ENCODE peak calls at places on chromosomes 7 and 10, in five cellular contexts. J is sigmoid colon, S is AG04450, R is psoas muscle, C is cardiac muscle cell. L is an unnamed sample.
A peak's percentile ranks its signal among the peaks of the same experiment; 100 is the strongest.

GRCh38 chr10:130371686-130372085 is 235.5 kb downstream of the GLRX3 start:
- DNase-seq in J (peak; percentile 50), S (no peak), R (no peak), C (no peak), L (no peak)

GRCh38 chr10:87960230-87960629 is 96.8 kb downstream of the PTEN start:
- DNase-seq in J (no peak), S (no peak), R (no peak), C (no peak), L (no peak)

GRCh38 chr10:80985105-80985504 is 447.4 kb downstream of the SH2D4B start:
- DNase-seq in J (no peak), S (no peak), R (no peak), C (no peak), L (no peak)

GRCh38 chr7:116834815-116835533 is 27.4 kb upstream of the CAPZA2 start:
- DNase-seq in J (no peak), S (no peak), R (no peak), C (peak; percentile 31), L (no peak)

GRCh38 chr10:78903351-78903940 is 165.3 kb upstream of the ZMIZ1 start:
- DNase-seq in J (no peak), S (no peak), R (no peak), C (no peak), L (no peak)

GRCh38 chr7:152633504-152633903 is 42.4 kb downstream of the XRCC2 start:
- DNase-seq in J (no peak), S (no peak), R (no peak), C (no peak), L (no peak)

GRCh38 chr10:59337254-59337653 is 25.1 kb downstream of the FAM13C start:
- DNase-seq in J (peak; percentile 71), S (peak; percentile 26), R (no peak), C (peak; percentile 71), L (no peak)

GRCh38 chr10:119166564-119166963 is 1.1 kb upstream of the SFXN4 start:
- DNase-seq in J (no peak), S (no peak), R (no peak), C (no peak), L (no peak)

GRCh38 chr10:59674211-59674836 is 35.3 kb downstream of the SLC16A9 start:
- DNase-seq in J (no peak), S (no peak), R (no peak), C (peak; percentile 36), L (no peak)

GRCh38 chr10:35448687-35449662 is 112.7 kb downstream of the CCNY start:
- DNase-seq in J (peak; percentile 73), S (no peak), R (no peak), C (peak; percentile 84), L (no peak)
- H3K27ac ChIP-seq in J (peak overlapping the region; percentile 35), S (no peak overlapping the region), R (peak overlapping the region; percentile 59), C (no peak overlapping the region), L (peak overlapping the region; percentile 48)

GRCh38 chr7:66630529-66630928 is 1.8 kb downstream of the KCTD7 start:
- DNase-seq in J (no peak), S (no peak), R (no peak), C (no peak), L (no peak)

GRCh38 chr7:66627876-66628360 is 763 bp upstream of the KCTD7 start:
- DNase-seq in J (no peak), S (no peak), R (no peak), C (no peak), L (peak; percentile 57)

GRCh38 chr7:66629222-66629658 is 559 bp downstream of the KCTD7 start:
- DNase-seq in J (peak; percentile 76), S (no peak), R (no peak), C (no peak), L (peak; percentile 56)

GRCh38 chr7:66628361-66629221 is at the start of gene KCTD7:
- DNase-seq in J (peak; percentile 99), S (peak; percentile 96), R (peak; percentile 100), C (peak; percentile 99), L (peak; percentile 99)

GRCh38 chr7:66629659-66630058 is 978 bp downstream of the KCTD7 start:
- DNase-seq in J (no peak), S (no peak), R (no peak), C (no peak), L (no peak)
- H3K4me3 ChIP-seq in J (peak overlapping the region; percentile 78), S (peak overlapping the region; percentile 72), R (peak overlapping the region; percentile 87), C (peak overlapping the region; percentile 46), L (peak overlapping the region; percentile 72)

DNA sequence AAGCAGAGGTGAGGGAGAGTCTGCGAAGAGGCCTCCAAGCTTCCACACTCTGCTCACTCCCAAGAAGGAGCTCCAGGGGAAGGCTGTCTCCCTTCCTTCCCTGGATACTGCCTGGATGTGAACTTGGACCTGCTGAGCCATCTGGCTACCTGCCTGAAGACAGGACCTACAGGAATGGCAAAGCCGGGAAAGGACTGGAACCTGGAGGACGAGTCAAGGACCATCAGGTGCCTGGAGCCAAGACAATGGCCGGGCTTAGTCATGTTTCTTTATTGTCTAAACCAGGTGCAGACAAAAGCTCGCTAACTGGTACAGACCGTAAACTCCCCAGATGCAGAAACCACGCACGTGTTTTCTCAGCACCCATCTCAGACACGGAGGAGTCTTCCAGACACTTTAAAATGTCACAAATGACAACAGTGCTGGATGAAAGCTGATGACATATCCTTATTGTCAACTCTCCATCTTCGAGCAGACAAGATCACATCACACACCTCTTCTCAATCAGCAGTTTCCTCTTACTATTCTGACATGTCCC is 12.1 kb downstream of the ASB13 start:
- DNase-seq in J (no peak), S (no peak), R (no peak), C (no peak), L (no peak)
- H3K27ac ChIP-seq in J (no peak overlapping the region), S (no peak overlapping the region), R (no peak overlapping the region), C (no peak overlapping the region), L (no peak overlapping the region)

DNA sequence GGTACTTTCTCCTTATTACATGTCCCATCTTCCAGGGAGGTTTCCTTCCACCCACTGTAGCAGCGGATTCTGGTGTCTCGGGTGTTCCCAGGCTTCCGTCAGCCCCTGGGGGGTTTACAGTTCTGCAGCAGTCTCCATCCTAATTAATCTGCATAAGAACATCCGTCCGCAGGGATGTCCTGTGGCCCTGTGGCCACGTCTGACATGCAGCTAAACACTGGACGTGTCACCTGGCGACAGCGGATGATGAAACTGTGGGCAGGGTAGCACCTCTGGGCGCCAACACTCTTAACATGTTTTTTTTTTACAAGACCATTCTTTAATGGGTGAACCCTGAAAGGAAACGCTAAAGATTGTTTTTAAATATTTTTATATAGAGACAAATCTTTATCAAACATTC is 58.2 kb downstream of the DIP2C start:
- DNase-seq in J (peak; percentile 35), S (no peak), R (no peak), C (no peak), L (no peak)
- H3K4me3 ChIP-seq in J (no peak overlapping the region), S (no peak overlapping the region), R (no peak overlapping the region), C (no peak overlapping the region), L (no peak overlapping the region)

GRCh38 chr7:149369497-149369896 is 91.4 kb downstream of the ZNF777 start:
- DNase-seq in J (no peak), S (no peak), R (no peak), C (no peak), L (no peak)

GRCh38 chr7:149370790-149371189 is 90.1 kb downstream of the ZNF777 start:
- DNase-seq in J (no peak), S (no peak), R (no peak), C (no peak), L (no peak)

GRCh38 chr7:149373089-149373488 is 87.8 kb downstream of the ZNF777 start:
- DNase-seq in J (no peak), S (no peak), R (no peak), C (no peak), L (no peak)

GRCh38 chr7:149362696-149363095 is 98.2 kb downstream of the ZNF777 start:
- DNase-seq in J (no peak), S (no peak), R (no peak), C (no peak), L (no peak)

GRCh38 chr7:149367417-149367816 is 93.4 kb downstream of the ZNF777 start:
- DNase-seq in J (no peak), S (no peak), R (no peak), C (no peak), L (no peak)
- H3K27ac ChIP-seq in J (no peak overlapping the region), S (no peak overlapping the region), R (no peak overlapping the region), C (no peak overlapping the region), L (no peak overlapping the region)

GRCh38 chr10:71971769-71972555 is 7.8 kb downstream of the CHST3 start:
- DNase-seq in J (no peak), S (no peak), R (no peak), C (no peak), L (no peak)

GRCh38 chr10:71970331-71970730 is 6.1 kb downstream of the CHST3 start:
- DNase-seq in J (peak; percentile 75), S (no peak), R (peak; percentile 73), C (no peak), L (peak; percentile 60)

GRCh38 chr10:71969929-71970328 is 5.7 kb downstream of the CHST3 start:
- DNase-seq in J (no peak), S (no peak), R (no peak), C (no peak), L (no peak)

GRCh38 chr10:71971311-71971731 is 7.1 kb downstream of the CHST3 start:
- DNase-seq in J (no peak), S (no peak), R (no peak), C (no peak), L (no peak)

DNA sequence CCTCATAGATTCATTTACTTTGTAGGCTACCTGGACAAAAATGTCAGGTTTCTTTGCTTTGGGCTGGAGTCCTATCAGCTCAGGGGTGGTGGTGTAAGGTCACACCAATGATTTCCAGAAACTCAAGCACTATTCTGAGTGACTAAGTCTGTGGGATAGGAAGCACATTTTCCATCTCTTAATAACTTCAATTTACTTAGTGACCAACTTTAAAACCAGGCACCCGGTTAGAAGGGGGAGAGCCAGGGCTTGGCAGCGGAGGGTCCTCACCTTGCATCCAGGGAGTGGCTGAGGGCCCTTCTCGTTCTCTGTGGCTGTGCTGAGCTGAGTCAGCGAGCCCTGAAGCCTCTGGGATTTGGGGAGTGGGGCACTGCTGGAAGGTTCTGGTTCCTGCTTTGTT is 6.7 kb downstream of the CHST3 start:
- DNase-seq in J (peak; percentile 53), S (no peak), R (no peak), C (no peak), L (no peak)
- H3K4me3 ChIP-seq in J (no peak overlapping the region), S (no peak overlapping the region), R (no peak overlapping the region), C (no peak overlapping the region), L (no peak overlapping the region)

GRCh38 chr7:33725111-33725510 is 180.2 kb upstream of the BMPER start:
- DNase-seq in J (no peak), S (no peak), R (no peak), C (peak; percentile 53), L (no peak)

GRCh38 chr7:33725641-33726040 is 179.7 kb upstream of the BMPER start:
- DNase-seq in J (no peak), S (no peak), R (no peak), C (no peak), L (no peak)

GRCh38 chr7:33727415-33727814 is 177.9 kb upstream of the BMPER start:
- DNase-seq in J (no peak), S (no peak), R (no peak), C (no peak), L (no peak)

GRCh38 chr7:33724201-33724600 is 181.1 kb upstream of the BMPER start:
- DNase-seq in J (no peak), S (no peak), R (no peak), C (no peak), L (no peak)

DNA sequence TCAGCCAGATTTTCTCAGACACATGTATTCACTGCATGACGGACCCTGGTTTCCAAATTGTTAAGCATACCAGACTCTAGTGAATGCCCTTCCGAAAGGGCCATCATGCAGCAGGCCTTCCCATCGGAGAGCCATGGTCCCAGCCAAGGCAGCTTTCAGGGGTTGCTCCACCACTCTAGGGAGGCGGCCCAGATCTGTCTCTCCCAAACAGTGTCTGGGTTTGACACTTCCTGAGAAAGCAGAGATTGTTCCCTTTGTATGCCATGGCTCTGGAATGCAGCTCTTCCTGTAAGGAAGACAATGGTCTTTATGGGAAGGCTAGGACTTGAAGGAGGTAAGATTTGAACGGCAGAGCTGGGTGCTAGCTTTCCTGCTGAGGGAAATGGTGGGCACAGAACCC is 178.8 kb upstream of the BMPER start:
- DNase-seq in J (no peak), S (no peak), R (no peak), C (peak; percentile 36), L (no peak)
- H3K27ac ChIP-seq in J (no peak overlapping the region), S (no peak overlapping the region), R (no peak overlapping the region), C (peak overlapping the region; percentile 62), L (peak overlapping the region; percentile 25)

L was measured in lower lobe of right lung.